ENCODE peak calls at places on chromosomes 16 and 17, in nine cellular contexts. E is brain microvascular endothelial cell, M is head of caudate nucleus, Q is iPS-NIHi11, L is aorta, A is pancreas, T is NCI-H524, N is Calu3, Z is tibial artery. C is an unnamed sample.

GRCh38 chr17:57627591-57627990 is 117.5 kb downstream of the CCDC182 start:
- DNase-seq in E (no peak), M (no peak), Q (no peak), L (no peak), A (no peak), T (no peak), N (no peak), Z (no peak), C (no peak)

GRCh38 chr16:49350265-49351103 is 23.1 kb upstream of the C16orf78 start:
- DNase-seq in E (peak), M (peak), Q (peak), L (peak), A (peak), T (peak), N (peak), Z (peak), C (no peak)

GRCh38 chr17:17352836-17353624 is 49.9 kb downstream of the NT5M start:
- DNase-seq in E (no peak), M (no peak), Q (no peak), L (peak), A (no peak), T (no peak), N (no peak), Z (no peak), C (no peak)

GRCh38 chr16:3793161-3793576 is 75.8 kb upstream of the TRAP1 start:
- DNase-seq in E (no peak), M (no peak), Q (no peak), L (no peak), A (no peak), T (no peak), N (no peak), Z (peak), C (no peak)

GRCh38 chr17:31629696-31630470 is 229.2 kb downstream of the COPRS start:
- DNase-seq in E (no peak), M (no peak), Q (no peak), L (no peak), A (no peak), T (peak), N (no peak), Z (no peak), C (no peak)

GRCh38 chr16:84239186-84239790 is 524 bp downstream of the KCNG4 start:
- DNase-seq in E (no peak), M (no peak), Q (peak), L (no peak), A (no peak), T (peak), N (no peak), Z (no peak), C (no peak)

GRCh38 chr16:85051067-85051709 is 23.6 kb downstream of the KIAA0513 start:
- DNase-seq in E (no peak), M (no peak), Q (no peak), L (no peak), A (no peak), T (no peak), N (no peak), Z (no peak), C (no peak)

GRCh38 chr17:10032142-10032541 is 127.1 kb upstream of the RCVRN start:
- DNase-seq in E (no peak), M (no peak), Q (no peak), L (no peak), A (no peak), T (no peak), N (peak), Z (no peak), C (no peak)

GRCh38 chr17:67562036-67562435 is 155.7 kb upstream of the NOL11 start:
- DNase-seq in E (no peak), M (no peak), Q (no peak), L (no peak), A (no peak), T (no peak), N (no peak), Z (no peak), C (no peak)

GRCh38 chr16:25297151-25297787 is 39.6 kb upstream of the ZKSCAN2 start:
- DNase-seq in E (no peak), M (no peak), Q (no peak), L (no peak), A (no peak), T (no peak), N (no peak), Z (no peak), C (no peak)

GRCh38 chr17:2406903-2407790 is 6.3 kb upstream of the MNT start:
- DNase-seq in E (peak), M (no peak), Q (peak), L (peak), A (no peak), T (no peak), N (peak), Z (peak), C (no peak)

GRCh38 chr16:87332150-87332549 is 15.0 kb upstream of the C16orf95 start:
- DNase-seq in E (peak), M (no peak), Q (no peak), L (peak), A (peak), T (no peak), N (peak), Z (peak), C (no peak)

GRCh38 chr17:21213005-21213404 is 956 bp downstream of the TMEM11 start:
- DNase-seq in E (no peak), M (no peak), Q (no peak), L (no peak), A (no peak), T (no peak), N (no peak), Z (no peak), C (no peak)

C was measured in iPS DF 19.7.